ENCODE peak calls at places on chromosomes 2 and 18, in four cellular contexts. M, H, O and S are unnamed samples.

GRCh38 chr2:190695739-190696138 is 46.9 kb downstream of the NAB1 start:
- DNase-seq in H (no peak), M (no peak), O (no peak), S (no peak)

GRCh38 chr2:25368650-25369049 is 26.9 kb upstream of the DNMT3A start:
- DNase-seq in O (no peak), H (no peak), M (no peak), S (no peak)

GRCh38 chr2:178012639-178013038 is 59.9 kb downstream of the PDE11A start:
- DNase-seq in H (no peak), M (no peak), O (no peak), S (no peak)

GRCh38 chr2:74764429-74765272 is 69.3 kb upstream of the HK2 start:
- DNase-seq in O (peak), H (no peak), M (no peak), S (no peak)

GRCh38 chr2:8229546-8229986 is 452.3 kb upstream of the ID2 start:
- DNase-seq in M (peak), H (no peak), O (peak), S (no peak)

GRCh38 chr2:84421791-84422190 is 37.3 kb downstream of the SUCLG1 start:
- DNase-seq in M (no peak), O (no peak), H (no peak), S (no peak)

GRCh38 chr18:65620076-65620696 is 130.6 kb upstream of the CDH7 start:
- DNase-seq in O (no peak), M (no peak), H (no peak), S (no peak)

GRCh38 chr2:39488450-39488849 is 51.4 kb upstream of the MAP4K3 start:
- DNase-seq in M (no peak), H (no peak), O (no peak), S (no peak)

GRCh38 chr2:25164526-25164925 is 3.9 kb downstream of the POMC start:
- DNase-seq in O (no peak), H (no peak), M (no peak), S (no peak)

GRCh38 chr2:183533021-183533420 is 408.8 kb downstream of the NUP35 start:
- DNase-seq in O (no peak), M (no peak), H (no peak), S (no peak)

DNA sequence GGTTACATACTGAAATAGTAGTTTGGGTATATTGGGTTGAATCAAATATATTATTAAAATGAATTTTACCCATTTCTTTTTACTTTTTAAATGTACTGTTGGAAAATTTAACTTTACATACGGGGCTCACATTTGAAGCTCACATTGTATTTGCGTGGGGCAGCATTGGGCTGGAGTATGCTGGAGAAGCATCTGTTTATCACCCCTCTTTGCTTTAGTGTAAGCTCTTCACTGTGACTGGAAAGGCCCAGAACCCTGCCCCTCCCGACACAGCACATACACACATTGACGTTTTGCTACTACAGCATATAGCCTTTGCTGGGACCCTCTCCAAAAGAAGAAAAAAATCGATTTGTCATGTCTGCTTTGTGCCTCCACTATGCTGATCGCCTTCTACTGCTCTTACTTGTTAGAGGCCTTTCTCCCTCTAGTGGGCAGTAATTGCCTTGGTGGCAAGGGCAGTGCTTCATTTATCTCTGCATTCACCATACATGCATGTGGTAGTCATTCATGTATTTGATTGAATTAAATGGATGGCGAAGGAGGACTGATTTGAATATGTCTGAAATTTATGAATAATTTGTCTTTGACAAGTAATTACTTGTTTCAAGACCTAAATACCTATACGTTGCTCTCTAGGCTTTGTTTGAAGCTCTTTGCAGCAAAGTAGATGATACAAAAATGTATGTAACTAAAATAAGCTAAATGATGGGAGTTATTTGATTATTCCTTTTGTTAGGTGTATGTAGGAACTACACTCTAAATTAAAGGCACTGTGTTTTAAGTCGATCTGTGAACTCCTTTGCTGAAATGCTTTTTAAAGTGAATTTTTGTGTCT is 37.4 kb downstream of the VAPA start:
- DNase-seq in O (peak), H (no peak), M (peak), S (no peak)
- TF ChIP-seq SPI1 in O (no peak), H (no peak), M (no peak), S (no peak)

GRCh38 chr2:108621689-108622681 is 87.7 kb downstream of the LIMS1 start:
- DNase-seq in M (no peak), O (no peak), H (no peak), S (no peak)
- TF ChIP-seq SPI1 in M (no peak), O (peak), H (no peak), S (no peak)

GRCh38 chr2:222450021-222450420 is 25.7 kb downstream of the SGPP2 start:
- DNase-seq in O (no peak), H (no peak), M (no peak), S (no peak)

GRCh38 chr2:222451270-222451674 is 26.9 kb downstream of the SGPP2 start:
- DNase-seq in H (peak), O (no peak), M (no peak), S (peak)

GRCh38 chr2:222447144-222447543 is 22.8 kb downstream of the SGPP2 start:
- DNase-seq in O (peak), H (no peak), M (no peak), S (no peak)

GRCh38 chr2:222445226-222445625 is 20.9 kb downstream of the SGPP2 start:
- DNase-seq in O (no peak), H (no peak), M (no peak), S (no peak)

DNA sequence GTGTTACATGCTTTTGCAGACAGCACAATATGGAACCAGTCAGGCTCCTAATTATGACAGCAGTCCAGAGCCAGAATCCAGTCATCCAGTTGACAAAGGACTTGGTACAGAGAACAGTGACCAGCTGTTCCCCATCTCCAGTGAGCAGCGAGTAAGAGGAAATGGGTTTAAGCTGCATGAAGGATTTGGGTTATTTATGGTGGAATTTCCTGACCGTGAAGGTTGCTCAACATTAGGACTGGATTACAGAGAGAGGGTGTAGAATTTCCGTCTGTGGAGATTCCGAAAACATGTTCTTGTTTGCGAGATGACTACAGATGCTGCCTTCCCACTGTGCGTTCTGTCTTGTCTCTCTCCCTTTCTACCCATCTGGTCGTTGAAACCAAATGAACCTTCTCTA is 24.5 kb downstream of the SGPP2 start:
- DNase-seq in H (no peak), O (peak), M (no peak), S (no peak)
- TF ChIP-seq SPI1 in H (no peak), O (peak), M (no peak), S (no peak)

GRCh38 chr2:144274131-144274530 is 245.8 kb downstream of the ZEB2 start:
- DNase-seq in M (no peak), H (no peak), O (no peak), S (no peak)
- TF ChIP-seq SPI1 in M (no peak), H (no peak), O (no peak), S (no peak)

GRCh38 chr2:167192833-167193232 is 304.6 kb downstream of the XIRP2 start:
- DNase-seq in O (no peak), M (no peak), H (no peak), S (no peak)

GRCh38 chr2:167191588-167191987 is 303.3 kb downstream of the XIRP2 start:
- DNase-seq in M (no peak), O (no peak), H (no peak), S (no peak)

GRCh38 chr2:167198009-167198408 is 309.7 kb downstream of the XIRP2 start:
- DNase-seq in O (no peak), M (no peak), H (no peak), S (no peak)

GRCh38 chr2:167200025-167200424 is 311.7 kb downstream of the XIRP2 start:
- DNase-seq in H (no peak), O (no peak), M (no peak), S (no peak)

GRCh38 chr2:167196461-167197252 is 308.4 kb downstream of the XIRP2 start:
- DNase-seq in O (peak), M (no peak), H (no peak), S (no peak)
- TF ChIP-seq SPI1 in O (peak), M (no peak), H (no peak), S (no peak)